ENCODE peak calls at places on chromosomes 13 and 19, in eight cellular contexts. A, T, D, L, C, B, N and X are unnamed samples.

GRCh38 chr19:18020212-18021067 is 12.5 kb downstream of the ARRDC2 start:
- DNase-seq in A (peak; percentile 79), T (peak; percentile 96), D (no peak), L (peak; percentile 94), C (peak; percentile 72), B (peak; percentile 85), N (peak; percentile 66), X (peak; percentile 82)

GRCh38 chr19:54428323-54429175 is 13.3 kb downstream of the TTYH1 start:
- DNase-seq in A (no peak), T (no peak), D (no peak), L (no peak), C (no peak), B (no peak), N (no peak), X (no peak)

GRCh38 chr13:46565808-46566750 is 13.1 kb downstream of the LRCH1 start:
- DNase-seq in A (no peak), T (no peak), D (no peak), L (no peak), C (no peak), B (no peak), N (no peak), X (no peak)

GRCh38 chr19:53132231-53132991 is at the start of gene ZNF415:
- DNase-seq in A (peak; percentile 45), T (peak; percentile 82), D (peak; percentile 41), L (peak; percentile 66), C (peak; percentile 87), B (peak; percentile 68), N (peak; percentile 82), X (peak; percentile 91)

GRCh38 chr19:31578326-31578725 is 229.1 kb upstream of the TSHZ3 start:
- DNase-seq in A (no peak), T (no peak), D (no peak), L (no peak), C (no peak), B (no peak), N (no peak), X (no peak)

GRCh38 chr19:5891938-5892771 is 11.4 kb downstream of the NDUFA11 start:
- DNase-seq in A (no peak), T (no peak), D (no peak), L (no peak), C (peak; percentile 66), B (no peak), N (no peak), X (no peak)

GRCh38 chr13:78137404-78138142 is 218.9 kb upstream of the EDNRB start:
- DNase-seq in A (peak; percentile 27), T (no peak), D (peak; percentile 49), L (no peak), C (no peak), B (no peak), N (no peak), X (peak; percentile 28)

GRCh38 chr13:45078003-45078402 is 42.3 kb upstream of the GTF2F2 start:
- DNase-seq in A (no peak), T (no peak), D (no peak), L (no peak), C (no peak), B (no peak), N (no peak), X (no peak)

GRCh38 chr19:45730389-45731288 is at the start of gene FBXO46:
- DNase-seq in A (peak; percentile 95), T (peak; percentile 96), D (peak; percentile 95), L (peak; percentile 97), C (peak; percentile 97), B (peak; percentile 98), N (peak; percentile 97), X (peak; percentile 98)

GRCh38 chr13:32731074-32731473 is 144.8 kb downstream of the PDS5B start:
- DNase-seq in A (no peak), T (no peak), D (no peak), L (no peak), C (no peak), B (no peak), N (no peak), X (no peak)
- TF ChIP-seq CTCF in A (no peak), T (no peak), D (no peak), L (no peak), C (no peak), B (no peak), N (no peak), X (no peak)

GRCh38 chr19:27918818-27919217 is 1294.1 kb downstream of the UQCRFS1 start:
- DNase-seq in A (no peak), T (no peak), D (no peak), L (no peak), C (no peak), B (no peak), N (no peak), X (no peak)

GRCh38 chr19:27920774-27921173 is 1292.2 kb downstream of the UQCRFS1 start:
- DNase-seq in A (no peak), T (no peak), D (no peak), L (no peak), C (no peak), B (no peak), N (no peak), X (no peak)

GRCh38 chr19:27925202-27925601 is 1287.7 kb downstream of the UQCRFS1 start:
- DNase-seq in A (no peak), T (no peak), D (no peak), L (no peak), C (no peak), B (no peak), N (no peak), X (no peak)

GRCh38 chr19:27922970-27923369 is 1290.0 kb downstream of the UQCRFS1 start:
- DNase-seq in A (no peak), T (no peak), D (no peak), L (no peak), C (no peak), B (no peak), N (no peak), X (no peak)
- H3K27me3 ChIP-seq in A (no peaks in the 10 kb centered on the region), T (peaks cover 21% of the 10 kb centered on the region), D (no peaks in the 10 kb centered on the region), L (no peaks in the 10 kb centered on the region), C (no peaks in the 10 kb centered on the region), B (no peaks in the 10 kb centered on the region), N (no peaks in the 10 kb centered on the region), X (no peaks in the 10 kb centered on the region)

GRCh38 chr19:58045411-58046050 is 11.7 kb downstream of the ZSCAN1 start:
- DNase-seq in A (no peak), T (no peak), D (no peak), L (no peak), C (no peak), B (no peak), N (no peak), X (no peak)

GRCh38 chr19:58044391-58044790 is 10.6 kb downstream of the ZSCAN1 start:
- DNase-seq in A (no peak), T (no peak), D (no peak), L (no peak), C (no peak), B (no peak), N (no peak), X (no peak)

GRCh38 chr19:58044886-58045285 is 11.1 kb downstream of the ZSCAN1 start:
- DNase-seq in A (no peak), T (no peak), D (no peak), L (no peak), C (no peak), B (no peak), N (no peak), X (peak; percentile 39)

GRCh38 chr19:58040751-58041525 is 7.1 kb downstream of the ZSCAN1 start:
- DNase-seq in A (no peak), T (no peak), D (no peak), L (no peak), C (no peak), B (no peak), N (no peak), X (no peak)

GRCh38 chr19:58042709-58043340 is 9.0 kb downstream of the ZSCAN1 start:
- DNase-seq in A (no peak), T (no peak), D (no peak), L (no peak), C (no peak), B (no peak), N (no peak), X (no peak)
- TF ChIP-seq CTCF in A (no peak), T (peak; percentile 28), D (no peak), L (no peak), C (no peak), B (no peak), N (no peak), X (no peak)

GRCh38 chr13:100989424-100989823 is 314.8 kb upstream of the TMTC4 start:
- DNase-seq in A (no peak), T (no peak), D (no peak), L (no peak), C (no peak), B (no peak), N (no peak), X (no peak)
- H3K27me3 ChIP-seq in A (no peaks in the 10 kb centered on the region), T (peaks cover 15% of the 10 kb centered on the region), D (no peaks in the 10 kb centered on the region), L (no peaks in the 10 kb centered on the region), C (no peaks in the 10 kb centered on the region), B (no peaks in the 10 kb centered on the region), N (no peaks in the 10 kb centered on the region), X (no peaks in the 10 kb centered on the region)

DNA sequence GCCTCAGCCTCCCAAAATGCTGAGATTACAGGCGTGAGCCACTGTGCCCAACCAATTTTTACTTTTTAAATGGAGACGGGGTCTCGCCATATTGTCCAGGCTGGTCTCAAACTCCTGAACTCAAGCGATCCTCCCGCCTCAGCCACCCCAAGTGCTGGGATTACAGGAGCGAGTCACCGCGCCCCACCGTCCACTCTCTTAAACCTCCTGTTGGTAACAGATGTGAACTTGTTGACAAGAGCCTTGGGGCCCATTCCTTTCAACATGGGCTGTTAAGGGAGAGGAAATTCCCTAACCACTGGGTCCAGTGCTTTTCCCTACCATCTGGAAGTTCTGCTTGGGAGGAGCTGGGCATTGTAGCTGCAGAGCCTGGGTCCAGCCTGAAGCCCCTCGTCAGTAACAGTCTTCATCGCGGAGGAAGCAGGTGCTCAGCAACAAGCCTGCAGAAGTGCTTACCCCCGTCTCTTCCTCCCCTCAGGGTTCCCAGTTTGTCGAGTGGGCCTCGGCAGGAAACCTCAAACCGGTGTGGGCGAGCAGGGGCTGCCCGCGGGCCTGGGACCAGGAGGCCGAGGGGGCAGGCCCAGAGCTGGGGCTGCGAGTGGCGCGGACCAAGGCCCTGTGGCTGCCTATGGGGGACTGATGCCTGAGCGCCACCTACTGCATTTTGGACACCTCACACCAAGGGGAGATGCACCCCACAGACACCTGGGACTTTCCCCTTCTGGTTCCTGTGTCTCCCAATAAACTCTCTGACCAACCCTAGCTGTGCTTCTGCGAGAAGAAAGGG is 4.0 kb upstream of the FLT3LG start:
- DNase-seq in A (no peak), T (no peak), D (no peak), L (no peak), C (no peak), B (no peak), N (no peak), X (no peak)
- TF ChIP-seq CTCF in A (no peak), T (peak; percentile 18), D (peak; percentile 5), L (no peak), C (no peak), B (peak; percentile 8), N (no peak), X (no peak)